ENCODE peak calls at places on chromosome 10, in six cellular contexts. R is mesenchymal stem cell, F is neuronal stem cell, U is H1, M is H9, N is trophoblast cell. G is an unnamed sample.

GRCh38 chr10:112564337-112564736 is 117.3 kb downstream of the VTI1A start:
- DNase-seq in U (no peak), N (no peak), M (no peak), F (no peak), R (no peak), G (no peak)

GRCh38 chr10:47374611-47375536 is 9.2 kb downstream of the ZNF488 start:
- DNase-seq in N (no peak), U (peak; percentile 26), M (peak; percentile 8), F (no peak), R (no peak), G (peak; percentile 62)

GRCh38 chr10:26221571-26221970 is 5.0 kb downstream of the GAD2 start:
- DNase-seq in N (no peak), M (peak; percentile 36), R (no peak), U (no peak), F (no peak), G (no peak)

GRCh38 chr10:16742165-16742960 is 74.9 kb downstream of the RSU1 start:
- DNase-seq in R (no peak), M (no peak), U (no peak), N (no peak), F (no peak), G (no peak)

GRCh38 chr10:31618541-31619291 is 299.7 kb downstream of the ZEB1 start:
- DNase-seq in M (no peak), F (no peak), U (no peak), R (peak; percentile 66), N (no peak), G (peak; percentile 75)

GRCh38 chr10:13536674-13537366 is 8.0 kb upstream of the BEND7 start:
- DNase-seq in R (peak; percentile 62), M (peak; percentile 90), U (peak; percentile 86), F (peak; percentile 57), N (peak; percentile 80), G (peak; percentile 41)

GRCh38 chr10:63866747-63867140 is 345.5 kb downstream of the REEP3 start:
- DNase-seq in N (peak; percentile 23), U (no peak), F (no peak), R (peak; percentile 32), M (no peak), G (no peak)

GRCh38 chr10:87656431-87657072 is 3.1 kb upstream of the PAPSS2 start:
- DNase-seq in M (no peak), R (peak; percentile 69), N (peak; percentile 42), U (no peak), F (peak; percentile 57), G (peak; percentile 52)

GRCh38 chr10:114874827-114875541 is 53.4 kb downstream of the FHIP2A start:
- DNase-seq in U (peak; percentile 71), N (no peak), M (peak; percentile 85), F (peak; percentile 20), R (peak; percentile 82), G (peak; percentile 38)

GRCh38 chr10:6072215-6072941 is 10.2 kb upstream of the IL2RA start:
- DNase-seq in M (no peak), N (no peak), R (no peak), F (no peak), U (no peak), G (no peak)

GRCh38 chr10:103854687-103855423 is 521 bp downstream of the SH3PXD2A start:
- DNase-seq in R (peak; percentile 66), N (peak; percentile 32), M (peak; percentile 48), F (no peak), U (peak; percentile 76), G (peak; percentile 24)

GRCh38 chr10:51231754-51232153 is 157.5 kb downstream of the PRKG1 start:
- DNase-seq in M (no peak), U (no peak), N (no peak), R (no peak), F (no peak), G (no peak)

GRCh38 chr10:58511765-58512469 is 755 bp upstream of the BICC1 start:
- DNase-seq in F (no peak), N (peak; percentile 4), R (no peak), M (peak; percentile 34), U (peak; percentile 49), G (peak; percentile 43)

GRCh38 chr10:100008708-100009282 is 952 bp downstream of the DNMBP start:
- DNase-seq in F (no peak), U (no peak), N (no peak), M (no peak), R (peak; percentile 31), G (no peak)

GRCh38 chr10:100519321-100520051 is at the start of gene SEC31B:
- DNase-seq in N (peak; percentile 33), R (peak; percentile 44), U (peak; percentile 84), M (peak; percentile 84), F (peak; percentile 54), G (no peak)

GRCh38 chr10:88129013-88129412 is 265.6 kb downstream of the PTEN start:
- DNase-seq in F (no peak), M (no peak), U (no peak), N (no peak), R (no peak), G (no peak)

GRCh38 chr10:33258951-33259350 is 75.5 kb downstream of the NRP1 start:
- DNase-seq in U (no peak), F (peak; percentile 26), M (no peak), N (peak; percentile 62), R (peak; percentile 75), G (peak; percentile 73)

GRCh38 chr10:92184977-92185376 is 105.9 kb downstream of the CPEB3 start:
- DNase-seq in F (no peak), R (no peak), U (no peak), M (no peak), N (no peak), G (no peak)

GRCh38 chr10:92180326-92180881 is 110.5 kb downstream of the CPEB3 start:
- DNase-seq in M (no peak), F (no peak), R (no peak), U (no peak), N (no peak), G (no peak)

GRCh38 chr10:92183199-92183598 is 107.7 kb downstream of the CPEB3 start:
- DNase-seq in M (no peak), F (no peak), R (no peak), N (no peak), U (no peak), G (no peak)

GRCh38 chr10:92177546-92177945 is 113.3 kb downstream of the CPEB3 start:
- DNase-seq in N (no peak), M (no peak), F (no peak), U (no peak), R (no peak), G (peak; percentile 2)

GRCh38 chr10:92181575-92181974 is 109.3 kb downstream of the CPEB3 start:
- DNase-seq in F (no peak), M (no peak), N (peak; percentile 26), R (peak; percentile 45), U (no peak), G (no peak)
- H2AFZ ChIP-seq in F (no peak overlapping the region), M (no peak overlapping the region), N (no peak overlapping the region), R (no peak overlapping the region), U (no peak overlapping the region), G (no peak overlapping the region)

GRCh38 chr10:82192665-82193064 is 317.7 kb downstream of the NRG3 start:
- DNase-seq in M (no peak), R (no peak), N (no peak), U (no peak), F (no peak), G (no peak)

GRCh38 chr10:82194419-82194818 is 319.4 kb downstream of the NRG3 start:
- DNase-seq in M (no peak), F (no peak), R (no peak), U (no peak), N (no peak), G (no peak)

GRCh38 chr10:82191653-82192052 is 316.7 kb downstream of the NRG3 start:
- DNase-seq in N (no peak), R (no peak), F (no peak), U (no peak), M (no peak), G (no peak)

DNA sequence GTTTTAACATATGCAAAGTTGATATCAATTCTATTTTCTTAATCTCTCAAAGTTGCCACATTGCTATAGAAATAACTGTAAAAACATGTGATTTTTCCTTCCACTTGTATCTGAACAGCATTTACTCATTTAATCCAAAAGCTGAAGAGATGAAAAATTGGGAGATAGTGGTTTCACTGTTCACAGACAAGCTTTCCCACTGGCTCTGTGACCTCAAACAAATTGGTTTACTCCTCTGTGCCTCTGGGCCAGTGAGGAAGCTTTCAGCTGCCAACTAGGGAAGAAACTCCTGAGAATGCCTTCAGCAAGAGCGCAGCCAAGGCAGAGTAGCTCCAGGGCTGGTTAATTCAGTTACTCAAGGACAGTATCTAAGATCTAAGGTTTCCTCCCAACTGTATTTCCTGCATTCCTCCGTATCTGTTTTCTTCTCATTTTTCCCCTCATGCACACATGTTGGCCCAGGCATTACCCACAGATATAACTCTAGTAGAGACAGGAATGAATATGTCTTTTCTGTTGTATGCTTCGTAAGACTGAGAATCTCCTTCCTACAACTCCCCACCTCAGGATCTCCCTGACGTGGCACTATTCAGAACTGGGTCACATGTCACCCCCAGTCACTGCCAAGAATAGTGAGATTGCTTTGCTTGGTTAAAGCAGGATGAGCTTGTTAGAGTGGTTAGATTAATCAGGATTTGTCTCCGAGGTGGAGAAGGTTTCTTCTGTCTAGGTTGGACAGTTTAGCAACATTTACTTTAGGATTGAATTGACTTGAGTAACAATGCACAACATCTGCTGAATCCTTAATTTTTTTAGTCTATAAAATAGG is 315.7 kb downstream of the NRG3 start:
- DNase-seq in M (no peak), F (no peak), U (no peak), R (no peak), N (peak; percentile 4), G (no peak)
- H4K91ac ChIP-seq in M (no peak overlapping the region), F (no peak overlapping the region), U (no peak overlapping the region), R (no peak overlapping the region), N (no peak overlapping the region), G (no peak overlapping the region)

GRCh38 chr10:10872706-10873276 is 144.9 kb upstream of the CELF2 start:
- DNase-seq in U (no peak), F (no peak), M (no peak), R (peak; percentile 64), N (no peak), G (peak; percentile 19)

GRCh38 chr10:10871312-10871711 is 146.4 kb upstream of the CELF2 start:
- DNase-seq in F (no peak), U (no peak), R (no peak), N (no peak), M (no peak), G (no peak)

GRCh38 chr10:10870523-10871241 is 147.0 kb upstream of the CELF2 start:
- DNase-seq in R (peak; percentile 50), U (no peak), M (no peak), F (peak; percentile 21), N (no peak), G (no peak)

GRCh38 chr10:10873289-10873688 is 144.4 kb upstream of the CELF2 start:
- DNase-seq in U (no peak), F (no peak), N (no peak), R (no peak), M (no peak), G (no peak)

GRCh38 chr10:10872035-10872673 is 145.5 kb upstream of the CELF2 start:
- DNase-seq in N (peak; percentile 30), M (no peak), U (no peak), R (peak; percentile 96), F (no peak), G (peak; percentile 96)
- H3K4me1 ChIP-seq in N (peaks cover 12% of the 10 kb centered on the region), M (peaks cover 2% of the 10 kb centered on the region), U (no peaks in the 10 kb centered on the region), R (peaks cover 10% of the 10 kb centered on the region), F (peaks cover 11% of the 10 kb centered on the region), G (peaks cover 11% of the 10 kb centered on the region)

DNA sequence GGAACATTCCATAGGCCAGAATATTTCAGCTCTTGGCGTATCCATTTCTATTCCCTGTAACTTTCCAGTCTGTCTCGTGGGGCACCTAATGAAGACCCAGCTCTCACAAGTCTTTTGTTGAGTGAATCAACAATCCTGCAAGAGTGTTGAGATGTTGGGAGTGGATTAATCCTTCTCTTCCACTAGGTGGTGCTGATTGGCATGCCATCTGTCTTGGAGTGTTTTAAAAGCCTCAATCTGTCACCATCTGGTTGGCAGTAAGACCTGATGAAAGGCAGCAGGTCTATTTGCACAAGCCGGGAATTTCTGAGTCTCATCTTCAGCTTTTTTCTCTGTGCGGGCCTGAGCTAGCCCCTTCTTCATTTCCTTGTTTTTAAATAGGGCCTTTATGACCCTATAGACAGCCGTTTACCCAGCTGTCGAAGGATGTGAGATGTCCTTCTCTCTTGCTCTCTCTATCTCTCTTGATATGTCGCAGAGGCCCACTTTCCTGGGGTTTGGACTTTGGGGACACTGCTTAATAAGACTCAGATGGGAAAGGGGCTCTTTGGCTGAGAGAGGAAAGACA is 180.5 kb downstream of the ZNF365 start:
- DNase-seq in M (peak; percentile 53), R (peak; percentile 59), F (peak; percentile 14), N (peak; percentile 46), U (no peak), G (peak; percentile 52)
- H2AFZ ChIP-seq in M (no peak overlapping the region), R (no peak overlapping the region), F (no peak overlapping the region), N (no peak overlapping the region), U (no peak overlapping the region), G (no peak overlapping the region)